ENCODE peak calls at places on chromosomes 4 and X, in nine cellular contexts. One of them, this sample, is unnamed.

GRCh38 chrX:20527458-20528099 is 260.9 kb upstream of the RPS6KA3 start:
- DNase-seq in fibroblast of lung: no peak
- DNase-seq in astrocyte of the spinal cord: peak
- DNase-seq in RWPE1: peak
- DNase-seq in GM10248: peak
- DNase-seq in spleen: no peak
- DNase-seq in AG04450: no peak
- DNase-seq in uterus: no peak
- DNase-seq in SK-N-SH: peak
- DNase-seq in this sample: no peak

GRCh38 chr4:102578819-102579218 is 77.7 kb downstream of the NFKB1 start:
- DNase-seq in fibroblast of lung: no peak
- DNase-seq in astrocyte of the spinal cord: peak
- DNase-seq in RWPE1: no peak
- DNase-seq in GM10248: no peak
- DNase-seq in spleen: no peak
- DNase-seq in AG04450: no peak
- DNase-seq in uterus: no peak
- DNase-seq in SK-N-SH: no peak
- DNase-seq in this sample: no peak

GRCh38 chrX:119654112-119654531 is 38.8 kb downstream of the SEPTIN6 start:
- DNase-seq in fibroblast of lung: peak
- DNase-seq in astrocyte of the spinal cord: peak
- DNase-seq in RWPE1: no peak
- DNase-seq in GM10248: no peak
- DNase-seq in spleen: no peak
- DNase-seq in AG04450: no peak
- DNase-seq in uterus: peak
- DNase-seq in SK-N-SH: peak
- DNase-seq in this sample: no peak

GRCh38 chrX:154534526-154535322 is 11.9 kb downstream of the G6PD start:
- DNase-seq in fibroblast of lung: peak
- DNase-seq in astrocyte of the spinal cord: peak
- DNase-seq in RWPE1: peak
- DNase-seq in GM10248: peak
- DNase-seq in spleen: peak
- DNase-seq in AG04450: no peak
- DNase-seq in uterus: peak
- DNase-seq in SK-N-SH: peak
- DNase-seq in this sample: peak

GRCh38 chrX:23386726-23387125 is 52.1 kb downstream of the PTCHD1 start:
- DNase-seq in fibroblast of lung: no peak
- DNase-seq in astrocyte of the spinal cord: no peak
- DNase-seq in RWPE1: no peak
- DNase-seq in GM10248: no peak
- DNase-seq in spleen: no peak
- DNase-seq in AG04450: no peak
- DNase-seq in uterus: no peak
- DNase-seq in SK-N-SH: no peak
- DNase-seq in this sample: no peak

GRCh38 chr4:121233982-121234381 is 69.9 kb upstream of the TNIP3 start:
- DNase-seq in fibroblast of lung: no peak
- DNase-seq in astrocyte of the spinal cord: no peak
- DNase-seq in RWPE1: no peak
- DNase-seq in GM10248: no peak
- DNase-seq in spleen: no peak
- DNase-seq in AG04450: no peak
- DNase-seq in uterus: no peak
- DNase-seq in SK-N-SH: no peak
- DNase-seq in this sample: no peak

GRCh38 chr4:183171484-183172267 is 72.6 kb downstream of the WWC2 start:
- DNase-seq in fibroblast of lung: peak
- DNase-seq in astrocyte of the spinal cord: no peak
- DNase-seq in RWPE1: no peak
- DNase-seq in GM10248: no peak
- DNase-seq in spleen: no peak
- DNase-seq in AG04450: no peak
- DNase-seq in uterus: no peak
- DNase-seq in SK-N-SH: no peak
- DNase-seq in this sample: no peak

GRCh38 chr4:7645158-7645557 is 210.4 kb upstream of the PSAPL1 start:
- DNase-seq in fibroblast of lung: no peak
- DNase-seq in astrocyte of the spinal cord: no peak
- DNase-seq in RWPE1: no peak
- DNase-seq in GM10248: no peak
- DNase-seq in spleen: no peak
- DNase-seq in AG04450: no peak
- DNase-seq in uterus: no peak
- DNase-seq in SK-N-SH: no peak
- DNase-seq in this sample: no peak

GRCh38 chr4:168021666-168022065 is 70.7 kb upstream of the ANXA10 start:
- DNase-seq in fibroblast of lung: peak
- DNase-seq in astrocyte of the spinal cord: peak
- DNase-seq in RWPE1: peak
- DNase-seq in GM10248: no peak
- DNase-seq in spleen: no peak
- DNase-seq in AG04450: no peak
- DNase-seq in uterus: no peak
- DNase-seq in SK-N-SH: no peak
- DNase-seq in this sample: no peak

GRCh38 chr4:96099031-96099430 is 259.1 kb downstream of the PDHA2 start:
- DNase-seq in fibroblast of lung: peak
- DNase-seq in astrocyte of the spinal cord: no peak
- DNase-seq in RWPE1: no peak
- DNase-seq in GM10248: no peak
- DNase-seq in spleen: no peak
- DNase-seq in AG04450: no peak
- DNase-seq in uterus: no peak
- DNase-seq in SK-N-SH: no peak
- DNase-seq in this sample: no peak

GRCh38 chr4:67535280-67535840 is 9.9 kb downstream of the CENPC start:
- DNase-seq in fibroblast of lung: no peak
- DNase-seq in astrocyte of the spinal cord: no peak
- DNase-seq in RWPE1: no peak
- DNase-seq in GM10248: no peak
- DNase-seq in spleen: no peak
- DNase-seq in AG04450: no peak
- DNase-seq in uterus: no peak
- DNase-seq in SK-N-SH: no peak
- DNase-seq in this sample: no peak

GRCh38 chr4:123555500-123556273 is 159.1 kb downstream of the SPRY1 start:
- DNase-seq in fibroblast of lung: peak
- DNase-seq in astrocyte of the spinal cord: peak
- DNase-seq in RWPE1: peak
- DNase-seq in GM10248: no peak
- DNase-seq in spleen: no peak
- DNase-seq in AG04450: peak
- DNase-seq in uterus: peak
- DNase-seq in SK-N-SH: no peak
- DNase-seq in this sample: peak

GRCh38 chrX:43702660-43703059 is 46.6 kb downstream of the MAOA start:
- DNase-seq in fibroblast of lung: peak
- DNase-seq in astrocyte of the spinal cord: no peak
- DNase-seq in RWPE1: no peak
- DNase-seq in GM10248: no peak
- DNase-seq in spleen: no peak
- DNase-seq in AG04450: no peak
- DNase-seq in uterus: no peak
- DNase-seq in SK-N-SH: no peak
- DNase-seq in this sample: no peak

GRCh38 chrX:7068939-7069367 is 78.6 kb upstream of the STS start:
- DNase-seq in fibroblast of lung: no peak
- DNase-seq in astrocyte of the spinal cord: no peak
- DNase-seq in RWPE1: no peak
- DNase-seq in GM10248: no peak
- DNase-seq in spleen: no peak
- DNase-seq in AG04450: no peak
- DNase-seq in uterus: no peak
- DNase-seq in SK-N-SH: peak
- DNase-seq in this sample: no peak

GRCh38 chr4:89129080-89129640 is 17.8 kb downstream of the TIGD2 start:
- DNase-seq in fibroblast of lung: peak
- DNase-seq in astrocyte of the spinal cord: peak
- DNase-seq in RWPE1: no peak
- DNase-seq in GM10248: no peak
- DNase-seq in spleen: no peak
- DNase-seq in AG04450: peak
- DNase-seq in uterus: no peak
- DNase-seq in SK-N-SH: no peak
- DNase-seq in this sample: no peak

GRCh38 chr4:41692717-41693345 is 55.7 kb downstream of the PHOX2B start:
- DNase-seq in fibroblast of lung: peak
- DNase-seq in astrocyte of the spinal cord: peak
- DNase-seq in RWPE1: peak
- DNase-seq in GM10248: peak
- DNase-seq in spleen: no peak
- DNase-seq in AG04450: peak
- DNase-seq in uterus: peak
- DNase-seq in SK-N-SH: peak
- DNase-seq in this sample: peak

GRCh38 chr4:107658400-107659326 is 61.4 kb downstream of the PAPSS1 start:
- DNase-seq in fibroblast of lung: no peak
- DNase-seq in astrocyte of the spinal cord: no peak
- DNase-seq in RWPE1: no peak
- DNase-seq in GM10248: no peak
- DNase-seq in spleen: no peak
- DNase-seq in AG04450: no peak
- DNase-seq in uterus: no peak
- DNase-seq in SK-N-SH: no peak
- DNase-seq in this sample: no peak

GRCh38 chr4:127788517-127788916 is 6.4 kb downstream of the HSPA4L start:
- DNase-seq in fibroblast of lung: no peak
- DNase-seq in astrocyte of the spinal cord: no peak
- DNase-seq in RWPE1: peak
- DNase-seq in GM10248: no peak
- DNase-seq in spleen: no peak
- DNase-seq in AG04450: no peak
- DNase-seq in uterus: no peak
- DNase-seq in SK-N-SH: peak
- DNase-seq in this sample: no peak

GRCh38 chrX:129781134-129782014 is 1.6 kb downstream of the SASH3 start:
- DNase-seq in fibroblast of lung: no peak
- DNase-seq in astrocyte of the spinal cord: no peak
- DNase-seq in RWPE1: no peak
- DNase-seq in GM10248: peak
- DNase-seq in spleen: peak
- DNase-seq in AG04450: no peak
- DNase-seq in uterus: no peak
- DNase-seq in SK-N-SH: no peak
- DNase-seq in this sample: peak

GRCh38 chr4:47954679-47955078 is 40.3 kb upstream of the NFXL1 start:
- DNase-seq in fibroblast of lung: no peak
- DNase-seq in astrocyte of the spinal cord: no peak
- DNase-seq in RWPE1: no peak
- DNase-seq in GM10248: no peak
- DNase-seq in spleen: no peak
- DNase-seq in AG04450: no peak
- DNase-seq in uterus: no peak
- DNase-seq in SK-N-SH: no peak
- DNase-seq in this sample: no peak
- TF ChIP-seq CTCF in fibroblast of lung: no peak
- TF ChIP-seq CTCF in astrocyte of the spinal cord: no peak
- TF ChIP-seq CTCF in RWPE1: no peak
- TF ChIP-seq CTCF in GM10248: no peak
- TF ChIP-seq CTCF in spleen: no peak
- TF ChIP-seq CTCF in AG04450: no peak
- TF ChIP-seq CTCF in uterus: no peak
- TF ChIP-seq CTCF in SK-N-SH: no peak
- TF ChIP-seq CTCF in this sample: no peak

DNA sequence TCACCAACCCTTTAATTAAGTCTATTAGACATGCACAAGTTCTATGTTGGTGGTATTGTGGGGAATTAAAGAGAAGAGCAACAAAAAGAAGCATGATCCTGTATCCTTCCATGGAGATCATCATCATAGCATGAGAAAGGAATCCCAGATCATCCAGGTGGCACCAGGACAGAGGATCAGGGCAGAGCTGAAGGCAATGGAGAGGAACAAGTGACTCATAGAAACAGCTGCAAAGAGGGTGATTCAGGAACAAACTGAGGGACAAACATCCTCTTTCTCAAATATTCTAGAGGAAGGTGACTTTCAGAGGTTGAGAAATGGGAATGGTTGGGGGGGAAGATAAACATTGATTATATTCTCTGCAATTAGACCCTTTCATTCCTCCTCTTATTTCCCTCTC is 105.5 kb upstream of the OTUD4 start:
- DNase-seq in fibroblast of lung: peak
- DNase-seq in astrocyte of the spinal cord: peak
- DNase-seq in RWPE1: peak
- DNase-seq in GM10248: no peak
- DNase-seq in spleen: no peak
- DNase-seq in AG04450: no peak
- DNase-seq in uterus: no peak
- DNase-seq in SK-N-SH: no peak
- DNase-seq in this sample: no peak
- TF ChIP-seq CTCF in fibroblast of lung: no peak
- TF ChIP-seq CTCF in astrocyte of the spinal cord: no peak
- TF ChIP-seq CTCF in RWPE1: no peak
- TF ChIP-seq CTCF in GM10248: no peak
- TF ChIP-seq CTCF in spleen: no peak
- TF ChIP-seq CTCF in AG04450: no peak
- TF ChIP-seq CTCF in uterus: no peak
- TF ChIP-seq CTCF in SK-N-SH: no peak
- TF ChIP-seq CTCF in this sample: no peak

GRCh38 chrX:8721536-8721935 is 10.4 kb downstream of the ANOS1 start:
- DNase-seq in fibroblast of lung: no peak
- DNase-seq in astrocyte of the spinal cord: no peak
- DNase-seq in RWPE1: no peak
- DNase-seq in GM10248: no peak
- DNase-seq in spleen: no peak
- DNase-seq in AG04450: no peak
- DNase-seq in uterus: no peak
- DNase-seq in SK-N-SH: no peak
- DNase-seq in this sample: no peak

GRCh38 chrX:8728932-8729331 is 3.0 kb downstream of the ANOS1 start:
- DNase-seq in fibroblast of lung: no peak
- DNase-seq in astrocyte of the spinal cord: no peak
- DNase-seq in RWPE1: no peak
- DNase-seq in GM10248: no peak
- DNase-seq in spleen: no peak
- DNase-seq in AG04450: no peak
- DNase-seq in uterus: no peak
- DNase-seq in SK-N-SH: no peak
- DNase-seq in this sample: peak

GRCh38 chrX:8726031-8726652 is 5.8 kb downstream of the ANOS1 start:
- DNase-seq in fibroblast of lung: peak
- DNase-seq in astrocyte of the spinal cord: no peak
- DNase-seq in RWPE1: no peak
- DNase-seq in GM10248: no peak
- DNase-seq in spleen: no peak
- DNase-seq in AG04450: no peak
- DNase-seq in uterus: no peak
- DNase-seq in SK-N-SH: no peak
- DNase-seq in this sample: no peak

GRCh38 chrX:8724176-8724757 is 7.7 kb downstream of the ANOS1 start:
- DNase-seq in fibroblast of lung: no peak
- DNase-seq in astrocyte of the spinal cord: no peak
- DNase-seq in RWPE1: no peak
- DNase-seq in GM10248: no peak
- DNase-seq in spleen: no peak
- DNase-seq in AG04450: no peak
- DNase-seq in uterus: no peak
- DNase-seq in SK-N-SH: peak
- DNase-seq in this sample: no peak
- TF ChIP-seq CTCF in fibroblast of lung: no peak
- TF ChIP-seq CTCF in astrocyte of the spinal cord: no peak
- TF ChIP-seq CTCF in RWPE1: no peak
- TF ChIP-seq CTCF in GM10248: no peak
- TF ChIP-seq CTCF in spleen: no peak
- TF ChIP-seq CTCF in AG04450: peak
- TF ChIP-seq CTCF in uterus: no peak
- TF ChIP-seq CTCF in SK-N-SH: peak
- TF ChIP-seq CTCF in this sample: no peak

GRCh38 chr4:152784490-152785195 is 4.9 kb downstream of the ARFIP1 start:
- DNase-seq in fibroblast of lung: peak
- DNase-seq in astrocyte of the spinal cord: peak
- DNase-seq in RWPE1: no peak
- DNase-seq in GM10248: no peak
- DNase-seq in spleen: no peak
- DNase-seq in AG04450: no peak
- DNase-seq in uterus: no peak
- DNase-seq in SK-N-SH: peak
- DNase-seq in this sample: no peak
- TF ChIP-seq CTCF in fibroblast of lung: no peak
- TF ChIP-seq CTCF in astrocyte of the spinal cord: peak
- TF ChIP-seq CTCF in RWPE1: no peak
- TF ChIP-seq CTCF in GM10248: no peak
- TF ChIP-seq CTCF in spleen: no peak
- TF ChIP-seq CTCF in AG04450: peak
- TF ChIP-seq CTCF in uterus: peak
- TF ChIP-seq CTCF in SK-N-SH: peak
- TF ChIP-seq CTCF in this sample: no peak

This sample was measured in upper lobe of right lung.